ENCODE peak calls at places on chromosome 12, in six cellular contexts. F is epithelial cell of esophagus; T is activated T-helper 1 cell treated with anti-CD3 and anti-CD28 coated beads, Interleukin-12 subunit alpha, Interleukin-12 subunit beta, Interleukin-2, Interleukin-4 antibody, amounts not matched to agents 30 ng/mL and 10 ng/mL and 1 ng/mL, durations not matched to agents 14 hours and 24 hours and 36 hours; Z is fibroblast of the conjunctiva; A is G401; G is cardiac fibroblast. Q is an unnamed sample.

GRCh38 chr12:29039013-29039412 is 110.1 kb upstream of the FAR2 start:
- DNase-seq in F (peak), T (no peak), Z (peak), A (no peak), G (peak), Q (peak)

GRCh38 chr12:92008345-92008744 is 137.3 kb downstream of the BTG1 start:
- DNase-seq in F (no peak), T (no peak), Z (no peak), A (no peak), G (no peak), Q (no peak)

GRCh38 chr12:3542156-3542555 is 51.2 kb downstream of the PRMT8 start:
- DNase-seq in F (no peak), T (no peak), Z (no peak), A (no peak), G (no peak), Q (no peak)

GRCh38 chr12:1837541-1838206 is 17.3 kb downstream of the LRTM2 start:
- DNase-seq in F (no peak), T (no peak), Z (peak), A (no peak), G (peak), Q (peak)

GRCh38 chr12:14416658-14417057 is 51.2 kb downstream of the ATF7IP start:
- DNase-seq in F (peak), T (peak), Z (peak), A (peak), G (peak), Q (peak)

GRCh38 chr12:131371580-131372475 is 339.1 kb upstream of the SFSWAP start:
- DNase-seq in F (no peak), T (no peak), Z (no peak), A (no peak), G (no peak), Q (no peak)

GRCh38 chr12:30877110-30877875 is 49.3 kb upstream of the TSPAN11 start:
- DNase-seq in F (peak), T (no peak), Z (no peak), A (no peak), G (no peak), Q (no peak)

GRCh38 chr12:12723147-12723680 is 6.0 kb downstream of the CDKN1B start:
- DNase-seq in F (peak), T (no peak), Z (no peak), A (no peak), G (no peak), Q (peak)

GRCh38 chr12:10027311-10028099 is 3.0 kb upstream of the CLEC9A start:
- DNase-seq in F (peak), T (no peak), Z (no peak), A (no peak), G (peak), Q (peak)

GRCh38 chr12:55847603-55848329 is 5.0 kb upstream of the MMP19 start:
- DNase-seq in F (peak), T (no peak), Z (peak), A (no peak), G (peak), Q (peak)

GRCh38 chr12:122835693-122836026 is 403 bp downstream of the HIP1R start:
- DNase-seq in F (peak), T (peak), Z (no peak), A (no peak), G (no peak), Q (no peak)

GRCh38 chr12:1821805-1822204 is 1.4 kb downstream of the LRTM2 start:
- DNase-seq in F (no peak), T (no peak), Z (no peak), A (no peak), G (no peak), Q (no peak)

GRCh38 chr12:3304436-3305135 is 186.4 kb upstream of the PRMT8 start:
- DNase-seq in F (peak), T (no peak), Z (no peak), A (no peak), G (peak), Q (peak)

GRCh38 chr12:99810718-99811593 is 163.4 kb downstream of the GARIN6 start:
- DNase-seq in F (peak), T (no peak), Z (peak), A (peak), G (peak), Q (peak)

GRCh38 chr12:102964872-102965271 is 7.4 kb downstream of the ASCL1 start:
- DNase-seq in F (peak), T (no peak), Z (no peak), A (no peak), G (no peak), Q (no peak)

GRCh38 chr12:2140858-2141519 is 88.2 kb downstream of the CACNA1C start:
- DNase-seq in F (no peak), T (no peak), Z (no peak), A (no peak), G (no peak), Q (no peak)

GRCh38 chr12:57718641-57719528 is 19.7 kb downstream of the AGAP2 start:
- DNase-seq in F (no peak), T (no peak), Z (no peak), A (no peak), G (no peak), Q (no peak)

GRCh38 chr12:103884316-103884715 is 43.3 kb upstream of the NT5DC3 start:
- DNase-seq in F (peak), T (no peak), Z (peak), A (peak), G (peak), Q (peak)

Q was measured in fibroblast of lung.